ENCODE peak calls at places on chromosomes 5 and 9, in four cellular contexts. K is astrocyte, Q is A549, H is PC-9. L is an unnamed sample.

GRCh38 chr5:37814699-37815098 is 25.1 kb downstream of the GDNF start:
- DNase-seq in K (peak), H (peak), Q (no peak), L (peak)

GRCh38 chr9:131107760-131108159 is 11.4 kb downstream of the AIF1L start:
- DNase-seq in K (no peak), H (no peak), Q (no peak), L (no peak)

GRCh38 chr5:140926211-140926902 is at the start of gene PCDHAC1:
- DNase-seq in H (peak), K (peak), Q (peak), L (peak)

GRCh38 chr9:116198344-116198743 is 44.8 kb downstream of the PAPPA start:
- DNase-seq in K (no peak), H (no peak), Q (no peak), L (peak)

GRCh38 chr5:76487784-76488183 is 84.7 kb downstream of the IQGAP2 start:
- DNase-seq in K (no peak), H (no peak), Q (no peak), L (no peak)

GRCh38 chr9:93976973-93977372 is 21.8 kb upstream of the BARX1 start:
- DNase-seq in Q (no peak), K (no peak), H (no peak), L (peak)

GRCh38 chr5:133934311-133934710 is 34.1 kb downstream of the C5orf15 start:
- DNase-seq in K (no peak), H (no peak), Q (no peak), L (no peak)

GRCh38 chr5:151718168-151718567 is 31.5 kb upstream of the SPARC start:
- DNase-seq in Q (no peak), H (no peak), K (peak), L (no peak)

GRCh38 chr5:54272746-54273145 is 37.6 kb downstream of the ARL15 start:
- DNase-seq in H (no peak), K (no peak), Q (no peak), L (no peak)

GRCh38 chr9:86846679-86847078 is 100.6 kb downstream of the GAS1 start:
- DNase-seq in Q (no peak), K (no peak), H (no peak), L (no peak)

GRCh38 chr5:119840175-119840574 is 210.8 kb downstream of the FAM170A start:
- DNase-seq in Q (no peak), H (no peak), K (no peak), L (peak)

GRCh38 chr5:148826082-148826971 is at the start of gene ADRB2:
- DNase-seq in H (peak), K (peak), Q (peak), L (peak)

GRCh38 chr5:114192108-114192507 is 169.8 kb upstream of the KCNN2 start:
- DNase-seq in K (peak), H (no peak), Q (no peak), L (peak)

GRCh38 chr5:128201065-128201926 is 117.7 kb downstream of the SLC12A2 start:
- DNase-seq in Q (peak), H (peak), K (peak), L (peak)

GRCh38 chr5:170631471-170632195 is 127.8 kb downstream of the KCNIP1 start:
- DNase-seq in Q (peak), K (no peak), H (peak), L (no peak)

GRCh38 chr5:37825334-37825915 is 14.4 kb downstream of the GDNF start:
- DNase-seq in Q (no peak), H (no peak), K (no peak), L (no peak)

GRCh38 chr5:176844706-176845391 is 34.5 kb downstream of the UNC5A start:
- DNase-seq in K (no peak), Q (no peak), H (peak), L (peak)

GRCh38 chr5:14445581-14446290 is 135.9 kb upstream of the OTULINL start:
- DNase-seq in H (no peak), K (peak), Q (no peak), L (peak)

GRCh38 chr9:69204378-69204777 is 30.3 kb downstream of the TJP2 start:
- DNase-seq in K (no peak), Q (no peak), H (no peak), L (no peak)

GRCh38 chr9:101508203-101508602 is 25.4 kb upstream of the RNF20 start:
- DNase-seq in K (no peak), Q (no peak), H (no peak), L (peak)

GRCh38 chr9:125896964-125897363 is 149.8 kb downstream of the PBX3 start:
- DNase-seq in Q (no peak), K (no peak), H (no peak), L (no peak)
- H3K4me2 ChIP-seq in Q (no peak), K (no peak), H (no peak), L (no peak)

GRCh38 chr5:96516631-96517071 is 83.6 kb upstream of the PCSK1 start:
- DNase-seq in H (no peak), Q (no peak), K (peak), L (no peak)
- H3K4me2 ChIP-seq in H (no peak), Q (peak), K (no peak), L (no peak)

GRCh38 chr5:52997424-52997823 is 8.3 kb downstream of the ITGA2 start:
- DNase-seq in K (no peak), Q (peak), H (no peak), L (no peak)
- H3K4me2 ChIP-seq in K (peak), Q (peak), H (no peak), L (peak)

GRCh38 chr9:16727452-16728127 is 142.9 kb downstream of the BNC2 start:
- DNase-seq in K (no peak), Q (no peak), H (no peak), L (no peak)

GRCh38 chr9:16725066-16725465 is 145.4 kb downstream of the BNC2 start:
- DNase-seq in Q (no peak), H (no peak), K (no peak), L (no peak)

GRCh38 chr9:16726718-16727451 is 143.6 kb downstream of the BNC2 start:
- DNase-seq in K (peak), H (peak), Q (peak), L (peak)

GRCh38 chr9:16728128-16728505 is 142.4 kb downstream of the BNC2 start:
- DNase-seq in K (no peak), H (no peak), Q (no peak), L (no peak)

GRCh38 chr9:16726023-16726422 is 144.4 kb downstream of the BNC2 start:
- DNase-seq in K (peak), Q (no peak), H (no peak), L (peak)
- H3K4me2 ChIP-seq in K (peak), Q (peak), H (peak), L (peak)

DNA sequence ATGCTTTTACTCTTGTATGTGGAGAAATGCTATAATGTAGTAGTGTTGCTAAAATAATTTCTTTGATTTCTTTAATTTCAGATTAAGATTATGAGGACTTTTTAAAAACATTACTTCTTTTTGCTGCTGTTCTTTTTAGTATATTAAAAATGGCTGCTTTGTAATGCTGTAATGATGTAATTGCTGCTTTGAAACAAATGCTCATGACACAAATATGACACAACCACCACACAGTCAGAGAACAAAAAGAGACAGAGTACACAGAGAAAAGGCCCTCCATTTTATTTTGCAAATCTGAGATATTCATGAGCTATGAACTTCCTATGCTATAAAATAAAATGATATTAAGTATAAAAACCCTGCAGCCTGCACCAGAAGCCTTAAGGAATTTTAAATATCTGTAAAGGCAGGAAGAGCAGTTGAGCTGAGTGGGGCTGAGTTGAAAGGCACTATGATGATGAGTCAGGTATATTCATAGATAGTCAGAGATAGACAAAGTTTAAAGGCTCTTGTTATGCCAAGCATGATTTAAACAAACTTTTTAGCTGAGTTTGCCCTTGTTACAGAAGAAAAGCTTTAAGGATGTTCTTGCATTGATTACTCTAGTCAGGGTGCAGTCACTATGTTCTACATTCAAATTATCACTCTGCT is 5.1 kb upstream of the POU5F2 start:
- DNase-seq in H (no peak), Q (no peak), K (peak), L (peak)
- H3K4me2 ChIP-seq in H (no peak), Q (no peak), K (no peak), L (no peak)

GRCh38 chr9:133519693-133520092 is 5.1 kb downstream of the MYMK start:
- DNase-seq in H (no peak), Q (no peak), K (no peak), L (no peak)

GRCh38 chr9:133521122-133522072 is 3.4 kb downstream of the MYMK start:
- DNase-seq in Q (no peak), K (no peak), H (no peak), L (no peak)

GRCh38 chr9:133518706-133519105 is 6.1 kb downstream of the MYMK start:
- DNase-seq in H (no peak), K (no peak), Q (no peak), L (no peak)

GRCh38 chr9:133522073-133522910 is 2.5 kb downstream of the MYMK start:
- DNase-seq in K (no peak), Q (no peak), H (no peak), L (no peak)

DNA sequence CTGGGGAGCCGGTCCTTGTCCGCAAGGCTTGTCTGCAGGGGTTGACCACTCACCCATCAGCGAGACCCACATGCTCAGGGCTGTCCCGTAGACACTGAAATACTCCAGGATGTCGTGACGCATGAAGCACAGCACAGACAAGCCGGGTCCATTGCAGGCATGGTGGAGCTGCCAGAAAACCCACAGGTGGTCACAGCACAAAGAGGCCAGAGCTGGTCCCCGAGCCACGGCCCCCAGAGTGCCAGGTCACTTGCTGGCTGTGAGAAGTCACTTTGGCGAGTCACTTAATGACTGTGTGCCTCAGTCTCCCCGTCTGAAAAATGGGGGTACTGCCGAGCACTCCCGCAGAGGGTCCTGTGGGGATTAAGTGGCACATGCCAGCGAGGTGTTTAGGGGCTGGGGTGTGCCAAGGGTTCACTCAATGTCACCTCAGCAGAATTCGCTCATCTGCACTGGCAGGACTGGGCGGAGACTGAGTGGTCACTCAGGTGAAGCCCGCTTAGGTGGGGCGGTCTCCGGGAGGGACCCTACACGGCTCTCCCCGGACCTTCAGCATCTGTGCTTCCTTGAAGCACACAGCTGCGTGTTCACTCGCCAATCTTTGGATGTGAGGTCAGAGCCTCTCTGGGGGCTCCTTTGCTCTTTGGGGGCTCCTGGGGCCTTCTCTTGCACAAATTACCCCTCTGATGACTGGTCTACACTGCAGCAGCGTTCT is 4.5 kb downstream of the MYMK start:
- DNase-seq in Q (no peak), H (no peak), K (no peak), L (no peak)
- H3K4me2 ChIP-seq in Q (no peak), H (no peak), K (no peak), L (no peak)

DNA sequence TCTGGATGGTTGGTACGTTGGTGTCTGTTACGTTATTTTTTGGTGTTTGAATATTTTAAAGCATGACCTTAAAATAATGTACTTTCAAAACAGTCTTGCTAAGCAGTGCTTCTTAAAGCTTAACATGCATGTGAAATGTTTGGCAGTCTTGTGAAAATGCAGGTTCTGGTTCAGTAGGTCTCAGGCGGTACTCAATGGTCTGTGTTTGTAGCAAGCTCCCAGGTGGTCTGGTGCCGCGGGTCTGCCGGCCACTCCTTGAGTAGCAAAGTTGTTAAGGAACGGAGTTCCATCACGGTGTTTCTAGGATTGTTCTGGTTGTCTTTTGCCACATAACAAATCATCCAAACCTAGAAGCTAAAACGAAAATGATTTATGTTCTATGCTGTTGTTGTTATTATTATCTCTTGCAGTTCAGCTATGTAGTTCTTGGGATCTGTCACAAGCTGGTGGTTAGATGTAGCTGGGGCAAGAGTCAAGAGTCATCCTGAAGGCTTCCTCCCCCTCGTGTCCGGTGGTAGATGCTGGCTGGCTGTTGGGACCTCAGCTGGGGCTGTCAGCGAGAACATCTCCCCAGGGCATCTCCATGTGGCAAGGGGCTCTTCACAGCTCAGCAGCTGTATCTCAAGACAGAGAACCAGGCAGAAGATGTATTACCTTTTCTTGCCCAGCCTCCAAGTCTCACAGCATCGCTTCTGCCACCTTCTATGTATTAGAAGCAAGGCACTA is 186.8 kb downstream of the PALM2AKAP2 start:
- DNase-seq in H (no peak), Q (no peak), K (no peak), L (no peak)
- H3K4me2 ChIP-seq in H (no peak), Q (no peak), K (no peak), L (no peak)

L was measured in mammary epithelial cell.